ENCODE peak calls at places on chromosomes 4 and X, in nine cellular contexts. One of them, this sample, is unnamed.

GRCh38 chrX:125193921-125194320 is 125.8 kb upstream of the TEX13C start:
- DNase-seq in spleen: no peak
- DNase-seq in HCT116: no peak
- DNase-seq in transverse colon: no peak
- DNase-seq in suprapubic skin: no peak
- DNase-seq in GM23338: no peak
- DNase-seq in HL-60: no peak
- DNase-seq in sigmoid colon: no peak
- DNase-seq in upper lobe of left lung: no peak
- DNase-seq in this sample: no peak

GRCh38 chrX:136779346-136779781 is 1.4 kb downstream of the ARHGEF6 start:
- DNase-seq in spleen: no peak
- DNase-seq in HCT116: no peak
- DNase-seq in transverse colon: no peak
- DNase-seq in suprapubic skin: no peak
- DNase-seq in GM23338: no peak
- DNase-seq in HL-60: peak; percentile 86
- DNase-seq in sigmoid colon: no peak
- DNase-seq in upper lobe of left lung: no peak
- DNase-seq in this sample: no peak

GRCh38 chr4:75653845-75654503 is 19.2 kb downstream of the G3BP2 start:
- DNase-seq in spleen: no peak
- DNase-seq in HCT116: no peak
- DNase-seq in transverse colon: no peak
- DNase-seq in suprapubic skin: no peak
- DNase-seq in GM23338: peak; percentile 74
- DNase-seq in HL-60: no peak
- DNase-seq in sigmoid colon: no peak
- DNase-seq in upper lobe of left lung: no peak
- DNase-seq in this sample: no peak

GRCh38 chrX:153524234-153524633 is 6.8 kb downstream of the ATP2B3 start:
- DNase-seq in spleen: no peak
- DNase-seq in HCT116: no peak
- DNase-seq in transverse colon: no peak
- DNase-seq in suprapubic skin: no peak
- DNase-seq in GM23338: no peak
- DNase-seq in HL-60: no peak
- DNase-seq in sigmoid colon: no peak
- DNase-seq in upper lobe of left lung: no peak
- DNase-seq in this sample: no peak

GRCh38 chrX:18619288-18619687 is 52.6 kb downstream of the RS1 start:
- DNase-seq in spleen: no peak
- DNase-seq in HCT116: no peak
- DNase-seq in transverse colon: no peak
- DNase-seq in suprapubic skin: no peak
- DNase-seq in GM23338: no peak
- DNase-seq in HL-60: no peak
- DNase-seq in sigmoid colon: no peak
- DNase-seq in upper lobe of left lung: no peak
- DNase-seq in this sample: no peak

GRCh38 chrX:153952373-153953026 is 8.1 kb upstream of the RENBP start:
- DNase-seq in spleen: peak; percentile 80
- DNase-seq in HCT116: no peak
- DNase-seq in transverse colon: no peak
- DNase-seq in suprapubic skin: no peak
- DNase-seq in GM23338: no peak
- DNase-seq in HL-60: no peak
- DNase-seq in sigmoid colon: no peak
- DNase-seq in upper lobe of left lung: no peak
- DNase-seq in this sample: no peak

GRCh38 chr4:61468091-61468720 is 268.1 kb downstream of the ADGRL3 start:
- DNase-seq in spleen: no peak
- DNase-seq in HCT116: no peak
- DNase-seq in transverse colon: no peak
- DNase-seq in suprapubic skin: no peak
- DNase-seq in GM23338: peak; percentile 11
- DNase-seq in HL-60: peak; percentile 90
- DNase-seq in sigmoid colon: no peak
- DNase-seq in upper lobe of left lung: no peak
- DNase-seq in this sample: no peak

GRCh38 chrX:39203427-39203826 is 402.2 kb downstream of the MID1IP1 start:
- DNase-seq in spleen: no peak
- DNase-seq in HCT116: no peak
- DNase-seq in transverse colon: no peak
- DNase-seq in suprapubic skin: no peak
- DNase-seq in GM23338: no peak
- DNase-seq in HL-60: no peak
- DNase-seq in sigmoid colon: no peak
- DNase-seq in upper lobe of left lung: no peak
- DNase-seq in this sample: no peak

GRCh38 chrX:152656087-152656486 is 18.4 kb downstream of the GABRQ start:
- DNase-seq in spleen: no peak
- DNase-seq in HCT116: no peak
- DNase-seq in transverse colon: no peak
- DNase-seq in suprapubic skin: no peak
- DNase-seq in GM23338: no peak
- DNase-seq in HL-60: no peak
- DNase-seq in sigmoid colon: no peak
- DNase-seq in upper lobe of left lung: no peak
- DNase-seq in this sample: no peak

GRCh38 chr4:53432528-53433424 is 55.3 kb downstream of the FIP1L1 start:
- DNase-seq in spleen: no peak
- DNase-seq in HCT116: no peak
- DNase-seq in transverse colon: no peak
- DNase-seq in suprapubic skin: no peak
- DNase-seq in GM23338: no peak
- DNase-seq in HL-60: no peak
- DNase-seq in sigmoid colon: no peak
- DNase-seq in upper lobe of left lung: no peak
- DNase-seq in this sample: no peak

GRCh38 chr4:6758732-6759131 is 23.8 kb upstream of the KIAA0232 start:
- DNase-seq in spleen: no peak
- DNase-seq in HCT116: no peak
- DNase-seq in transverse colon: no peak
- DNase-seq in suprapubic skin: no peak
- DNase-seq in GM23338: no peak
- DNase-seq in HL-60: no peak
- DNase-seq in sigmoid colon: no peak
- DNase-seq in upper lobe of left lung: no peak
- DNase-seq in this sample: no peak

GRCh38 chr4:850323-850945 is 24.5 kb upstream of the CPLX1 start:
- DNase-seq in spleen: peak; percentile 73
- DNase-seq in HCT116: no peak
- DNase-seq in transverse colon: no peak
- DNase-seq in suprapubic skin: peak; percentile 55
- DNase-seq in GM23338: no peak
- DNase-seq in HL-60: no peak
- DNase-seq in sigmoid colon: no peak
- DNase-seq in upper lobe of left lung: no peak
- DNase-seq in this sample: no peak

GRCh38 chrX:110146521-110146920 is 143.6 kb downstream of the TMEM164 start:
- DNase-seq in spleen: no peak
- DNase-seq in HCT116: peak; percentile 8
- DNase-seq in transverse colon: peak; percentile 35
- DNase-seq in suprapubic skin: no peak
- DNase-seq in GM23338: peak; percentile 65
- DNase-seq in HL-60: peak; percentile 47
- DNase-seq in sigmoid colon: no peak
- DNase-seq in upper lobe of left lung: no peak
- DNase-seq in this sample: peak; percentile 8

GRCh38 chr4:141339386-141339785 is 118.7 kb downstream of the ZNF330 start:
- DNase-seq in spleen: no peak
- DNase-seq in HCT116: no peak
- DNase-seq in transverse colon: no peak
- DNase-seq in suprapubic skin: no peak
- DNase-seq in GM23338: no peak
- DNase-seq in HL-60: no peak
- DNase-seq in sigmoid colon: no peak
- DNase-seq in upper lobe of left lung: no peak
- DNase-seq in this sample: no peak

GRCh38 chrX:8084023-8084422 is 87.0 kb downstream of the VCX2 start:
- DNase-seq in spleen: no peak
- DNase-seq in HCT116: no peak
- DNase-seq in transverse colon: no peak
- DNase-seq in suprapubic skin: no peak
- DNase-seq in GM23338: no peak
- DNase-seq in HL-60: no peak
- DNase-seq in sigmoid colon: no peak
- DNase-seq in upper lobe of left lung: no peak
- DNase-seq in this sample: no peak

GRCh38 chrX:74579597-74580209 is 34.7 kb downstream of the RLIM start:
- DNase-seq in spleen: no peak
- DNase-seq in HCT116: no peak
- DNase-seq in transverse colon: no peak
- DNase-seq in suprapubic skin: no peak
- DNase-seq in GM23338: no peak
- DNase-seq in HL-60: no peak
- DNase-seq in sigmoid colon: no peak
- DNase-seq in upper lobe of left lung: no peak
- DNase-seq in this sample: no peak

DNA sequence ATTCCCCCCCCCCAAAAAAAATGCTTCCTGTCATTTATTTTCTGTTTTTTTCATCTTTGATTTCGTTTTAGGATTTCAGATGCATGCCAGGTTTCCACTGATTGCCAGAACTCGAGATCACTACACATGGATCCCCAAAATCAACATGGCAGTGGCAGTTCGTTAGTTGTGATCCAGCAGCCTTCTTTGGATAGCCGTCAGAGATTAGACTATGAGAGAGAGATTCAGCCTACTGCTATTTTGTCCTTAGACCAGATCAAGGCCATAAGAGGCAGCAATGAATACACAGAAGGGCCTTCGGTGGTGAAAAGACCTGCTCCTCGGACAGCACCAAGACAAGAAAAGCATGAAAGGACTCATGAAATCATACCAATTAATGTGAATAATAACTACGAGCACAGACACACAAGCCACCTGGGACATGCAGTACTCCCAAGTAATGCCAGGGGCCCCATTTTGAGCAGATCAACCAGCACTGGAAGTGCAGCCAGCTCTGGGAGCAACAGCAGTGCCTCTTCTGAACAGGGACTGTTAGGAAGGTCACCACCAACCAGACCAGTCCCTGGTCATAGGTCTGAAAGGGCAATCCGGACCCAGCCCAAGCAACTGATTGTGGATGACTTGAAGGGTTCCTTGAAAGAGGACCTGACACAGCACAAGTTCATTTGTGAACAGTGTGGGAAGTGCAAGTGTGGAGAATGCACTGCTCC is 5.0 kb downstream of the SPRY1 start:
- DNase-seq in spleen: no peak
- DNase-seq in HCT116: no peak
- DNase-seq in transverse colon: no peak
- DNase-seq in suprapubic skin: no peak
- DNase-seq in GM23338: no peak
- DNase-seq in HL-60: no peak
- DNase-seq in sigmoid colon: no peak
- DNase-seq in upper lobe of left lung: no peak
- DNase-seq in this sample: no peak
- TF ChIP-seq POLR2AphosphoS5 in spleen: no peak
- TF ChIP-seq POLR2AphosphoS5 in HCT116: no peak
- TF ChIP-seq POLR2AphosphoS5 in transverse colon: no peak
- TF ChIP-seq POLR2AphosphoS5 in suprapubic skin: no peak
- TF ChIP-seq POLR2AphosphoS5 in GM23338: no peak
- TF ChIP-seq POLR2AphosphoS5 in HL-60: no peak
- TF ChIP-seq POLR2AphosphoS5 in sigmoid colon: no peak
- TF ChIP-seq POLR2AphosphoS5 in upper lobe of left lung: no peak
- TF ChIP-seq POLR2AphosphoS5 in this sample: no peak

DNA sequence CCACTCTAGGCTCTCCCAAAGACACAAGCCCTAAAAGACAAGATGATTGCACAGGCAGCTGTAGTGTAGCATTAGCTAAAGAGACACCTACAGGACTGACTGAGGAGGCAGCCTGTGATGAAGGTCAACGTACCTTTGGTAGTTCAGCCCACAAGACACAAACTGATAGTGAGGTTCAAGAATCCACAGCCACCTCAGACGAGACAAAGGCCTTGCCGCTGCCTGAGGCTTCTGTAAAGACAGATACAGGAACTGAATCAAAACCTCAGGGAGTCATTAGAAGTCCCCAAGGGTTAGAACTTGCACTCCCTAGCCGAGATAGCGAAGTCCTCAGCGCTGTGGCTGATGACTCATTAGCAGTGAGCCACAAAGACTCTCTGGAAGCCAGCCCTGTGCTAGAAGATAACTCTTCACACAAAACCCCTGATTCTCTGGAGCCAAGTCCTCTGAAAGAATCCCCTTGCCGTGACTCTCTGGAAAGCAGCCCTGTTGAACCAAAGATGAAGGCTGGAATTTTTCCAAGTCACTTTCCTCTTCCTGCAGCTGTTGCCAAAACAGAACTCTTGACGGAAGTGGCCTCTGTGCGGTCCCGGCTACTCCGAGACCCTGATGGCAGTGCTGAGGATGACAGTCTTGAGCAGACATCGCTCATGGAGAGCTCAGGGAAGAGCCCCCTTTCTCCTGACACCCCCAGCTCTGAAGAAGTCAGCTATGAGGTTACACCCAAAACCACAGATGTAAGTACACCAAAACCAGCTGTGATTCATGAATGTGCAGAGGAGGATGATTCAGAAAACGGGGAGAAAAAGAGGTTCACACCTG is 306.3 kb downstream of the ANK2 start:
- DNase-seq in spleen: peak; percentile 67
- DNase-seq in HCT116: peak; percentile 93
- DNase-seq in transverse colon: peak; percentile 8
- DNase-seq in suprapubic skin: no peak
- DNase-seq in GM23338: no peak
- DNase-seq in HL-60: peak; percentile 72
- DNase-seq in sigmoid colon: no peak
- DNase-seq in upper lobe of left lung: peak; percentile 21
- DNase-seq in this sample: no peak
- TF ChIP-seq POLR2AphosphoS5 in spleen: no peak
- TF ChIP-seq POLR2AphosphoS5 in HCT116: peak; percentile 52
- TF ChIP-seq POLR2AphosphoS5 in transverse colon: no peak
- TF ChIP-seq POLR2AphosphoS5 in suprapubic skin: no peak
- TF ChIP-seq POLR2AphosphoS5 in GM23338: no peak
- TF ChIP-seq POLR2AphosphoS5 in HL-60: peak; percentile 91
- TF ChIP-seq POLR2AphosphoS5 in sigmoid colon: no peak
- TF ChIP-seq POLR2AphosphoS5 in upper lobe of left lung: no peak
- TF ChIP-seq POLR2AphosphoS5 in this sample: no peak

DNA sequence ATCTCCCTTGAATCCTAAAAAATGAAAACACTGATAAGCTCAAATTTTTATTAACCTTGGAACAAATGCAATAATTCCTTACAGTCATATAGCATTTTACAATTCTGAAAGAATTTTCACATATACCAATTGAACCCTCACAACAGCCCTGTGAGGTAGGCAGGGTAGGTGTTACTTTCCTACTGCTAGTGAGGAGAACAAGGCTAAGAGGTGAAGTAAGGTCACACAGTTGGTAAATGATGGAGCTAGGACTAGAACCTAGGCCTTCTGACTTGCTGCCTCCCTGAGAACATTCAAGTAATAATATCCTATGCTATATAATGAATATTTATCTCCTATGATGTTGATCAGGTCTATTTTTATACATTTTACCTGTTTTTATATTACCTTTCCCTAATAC is 9.7 kb downstream of the TAF9B start:
- DNase-seq in spleen: no peak
- DNase-seq in HCT116: no peak
- DNase-seq in transverse colon: no peak
- DNase-seq in suprapubic skin: no peak
- DNase-seq in GM23338: no peak
- DNase-seq in HL-60: no peak
- DNase-seq in sigmoid colon: no peak
- DNase-seq in upper lobe of left lung: no peak
- DNase-seq in this sample: no peak
- TF ChIP-seq POLR2AphosphoS5 in spleen: no peak
- TF ChIP-seq POLR2AphosphoS5 in HCT116: no peak
- TF ChIP-seq POLR2AphosphoS5 in transverse colon: no peak
- TF ChIP-seq POLR2AphosphoS5 in suprapubic skin: no peak
- TF ChIP-seq POLR2AphosphoS5 in GM23338: peak; percentile 18
- TF ChIP-seq POLR2AphosphoS5 in HL-60: no peak
- TF ChIP-seq POLR2AphosphoS5 in sigmoid colon: no peak
- TF ChIP-seq POLR2AphosphoS5 in upper lobe of left lung: no peak
- TF ChIP-seq POLR2AphosphoS5 in this sample: no peak

GRCh38 chrX:131830400-131831184 is 192.5 kb upstream of the STK26 start:
- DNase-seq in spleen: peak; percentile 80
- DNase-seq in HCT116: peak; percentile 85
- DNase-seq in transverse colon: peak; percentile 74
- DNase-seq in suprapubic skin: peak; percentile 74
- DNase-seq in GM23338: peak; percentile 89
- DNase-seq in HL-60: peak; percentile 91
- DNase-seq in sigmoid colon: peak; percentile 82
- DNase-seq in upper lobe of left lung: peak; percentile 66
- DNase-seq in this sample: no peak
- TF ChIP-seq POLR2AphosphoS5 in spleen: no peak
- TF ChIP-seq POLR2AphosphoS5 in HCT116: peak; percentile 71
- TF ChIP-seq POLR2AphosphoS5 in transverse colon: no peak
- TF ChIP-seq POLR2AphosphoS5 in suprapubic skin: no peak
- TF ChIP-seq POLR2AphosphoS5 in GM23338: peak; percentile 87
- TF ChIP-seq POLR2AphosphoS5 in HL-60: peak; percentile 38
- TF ChIP-seq POLR2AphosphoS5 in sigmoid colon: no peak
- TF ChIP-seq POLR2AphosphoS5 in upper lobe of left lung: no peak
- TF ChIP-seq POLR2AphosphoS5 in this sample: no peak